ENCODE peak calls at places on chromosomes 1 and 21, in seven cellular contexts. One of them, this sample, is unnamed. For H3K4me1 and H3K9me3, the result is how much of the 10 kb centered on the place peaks cover.

GRCh38 chr21:17343055-17343454 is 169.8 kb upstream of the CXADR start:
- DNase-seq in upper lobe of right lung: no peak
- DNase-seq in ovary: no peak
- DNase-seq in IMR-90: peak
- DNase-seq in CD8-positive, alpha-beta memory T cell: no peak
- DNase-seq in H9: no peak
- DNase-seq in gastrocnemius medialis: no peak
- DNase-seq in this sample: no peak

GRCh38 chr1:178134061-178134460 is 40.2 kb downstream of the RASAL2 start:
- DNase-seq in upper lobe of right lung: no peak
- DNase-seq in ovary: no peak
- DNase-seq in IMR-90: peak
- DNase-seq in CD8-positive, alpha-beta memory T cell: no peak
- DNase-seq in H9: no peak
- DNase-seq in gastrocnemius medialis: no peak
- DNase-seq in this sample: no peak

GRCh38 chr1:204207136-204207616 is 6.6 kb downstream of the GOLT1A start:
- DNase-seq in upper lobe of right lung: peak
- DNase-seq in ovary: peak
- DNase-seq in IMR-90: no peak
- DNase-seq in CD8-positive, alpha-beta memory T cell: peak
- DNase-seq in H9: peak
- DNase-seq in gastrocnemius medialis: peak
- DNase-seq in this sample: peak

GRCh38 chr1:97632075-97632474 is 288.8 kb downstream of the DPYD start:
- DNase-seq in upper lobe of right lung: no peak
- DNase-seq in ovary: no peak
- DNase-seq in IMR-90: peak
- DNase-seq in CD8-positive, alpha-beta memory T cell: no peak
- DNase-seq in H9: no peak
- DNase-seq in gastrocnemius medialis: no peak
- DNase-seq in this sample: no peak

GRCh38 chr21:34311561-34312330 is 52.1 kb upstream of the KCNE2 start:
- DNase-seq in upper lobe of right lung: no peak
- DNase-seq in ovary: no peak
- DNase-seq in IMR-90: no peak
- DNase-seq in CD8-positive, alpha-beta memory T cell: no peak
- DNase-seq in H9: no peak
- DNase-seq in gastrocnemius medialis: peak
- DNase-seq in this sample: no peak

GRCh38 chr1:172670791-172671190 is 11.9 kb downstream of the FASLG start:
- DNase-seq in upper lobe of right lung: no peak
- DNase-seq in ovary: no peak
- DNase-seq in IMR-90: no peak
- DNase-seq in CD8-positive, alpha-beta memory T cell: peak
- DNase-seq in H9: no peak
- DNase-seq in gastrocnemius medialis: no peak
- DNase-seq in this sample: no peak

GRCh38 chr1:240337795-240338194 is 246.1 kb downstream of the FMN2 start:
- DNase-seq in upper lobe of right lung: no peak
- DNase-seq in ovary: no peak
- DNase-seq in IMR-90: peak
- DNase-seq in CD8-positive, alpha-beta memory T cell: no peak
- DNase-seq in H9: no peak
- DNase-seq in gastrocnemius medialis: no peak
- DNase-seq in this sample: no peak

GRCh38 chr1:168636642-168637111 is 60.3 kb downstream of the XCL1 start:
- DNase-seq in upper lobe of right lung: no peak
- DNase-seq in ovary: no peak
- DNase-seq in IMR-90: no peak
- DNase-seq in CD8-positive, alpha-beta memory T cell: no peak
- DNase-seq in H9: no peak
- DNase-seq in gastrocnemius medialis: peak
- DNase-seq in this sample: no peak

GRCh38 chr1:87689487-87689886 is 360.8 kb downstream of the LMO4 start:
- DNase-seq in upper lobe of right lung: no peak
- DNase-seq in ovary: no peak
- DNase-seq in IMR-90: no peak
- DNase-seq in CD8-positive, alpha-beta memory T cell: no peak
- DNase-seq in H9: no peak
- DNase-seq in gastrocnemius medialis: no peak
- DNase-seq in this sample: no peak

GRCh38 chr1:10033359-10033845 is 644 bp downstream of the UBE4B start:
- DNase-seq in upper lobe of right lung: no peak
- DNase-seq in ovary: peak
- DNase-seq in IMR-90: peak
- DNase-seq in CD8-positive, alpha-beta memory T cell: no peak
- DNase-seq in H9: peak
- DNase-seq in gastrocnemius medialis: peak
- DNase-seq in this sample: peak

GRCh38 chr1:44812822-44813543 is 4.7 kb downstream of the BTBD19 start:
- DNase-seq in upper lobe of right lung: peak
- DNase-seq in ovary: peak
- DNase-seq in IMR-90: no peak
- DNase-seq in CD8-positive, alpha-beta memory T cell: no peak
- DNase-seq in H9: peak
- DNase-seq in gastrocnemius medialis: no peak
- DNase-seq in this sample: peak

GRCh38 chr1:234933475-234933874 is 195.2 kb downstream of the TOMM20 start:
- DNase-seq in upper lobe of right lung: no peak
- DNase-seq in ovary: no peak
- DNase-seq in IMR-90: peak
- DNase-seq in CD8-positive, alpha-beta memory T cell: no peak
- DNase-seq in H9: no peak
- DNase-seq in gastrocnemius medialis: peak
- DNase-seq in this sample: no peak

GRCh38 chr1:40756523-40756922 is 27.1 kb upstream of the KCNQ4 start:
- DNase-seq in upper lobe of right lung: no peak
- DNase-seq in ovary: no peak
- DNase-seq in IMR-90: no peak
- DNase-seq in CD8-positive, alpha-beta memory T cell: no peak
- DNase-seq in H9: no peak
- DNase-seq in gastrocnemius medialis: no peak
- DNase-seq in this sample: no peak

GRCh38 chr1:2341706-2342383 is 49.5 kb downstream of the MORN1 start:
- DNase-seq in upper lobe of right lung: no peak
- DNase-seq in ovary: no peak
- DNase-seq in IMR-90: no peak
- DNase-seq in CD8-positive, alpha-beta memory T cell: no peak
- DNase-seq in H9: no peak
- DNase-seq in gastrocnemius medialis: no peak
- DNase-seq in this sample: no peak

GRCh38 chr1:27144920-27145661 is 9.8 kb downstream of the SLC9A1 start:
- DNase-seq in upper lobe of right lung: no peak
- DNase-seq in ovary: no peak
- DNase-seq in IMR-90: peak
- DNase-seq in CD8-positive, alpha-beta memory T cell: no peak
- DNase-seq in H9: no peak
- DNase-seq in gastrocnemius medialis: peak
- DNase-seq in this sample: peak

GRCh38 chr1:43540653-43541071 is 10.0 kb downstream of the PTPRF start:
- DNase-seq in upper lobe of right lung: no peak
- DNase-seq in ovary: peak
- DNase-seq in IMR-90: no peak
- DNase-seq in CD8-positive, alpha-beta memory T cell: no peak
- DNase-seq in H9: no peak
- DNase-seq in gastrocnemius medialis: no peak
- DNase-seq in this sample: no peak

GRCh38 chr1:194045416-194045815 is 859.0 kb upstream of the B3GALT2 start:
- DNase-seq in upper lobe of right lung: no peak
- DNase-seq in ovary: no peak
- DNase-seq in IMR-90: peak
- DNase-seq in CD8-positive, alpha-beta memory T cell: no peak
- DNase-seq in H9: no peak
- DNase-seq in gastrocnemius medialis: no peak
- DNase-seq in this sample: no peak

GRCh38 chr1:46081620-46082019 is 50.8 kb downstream of the PIK3R3 start:
- DNase-seq in upper lobe of right lung: no peak
- DNase-seq in ovary: no peak
- DNase-seq in IMR-90: no peak
- DNase-seq in CD8-positive, alpha-beta memory T cell: no peak
- DNase-seq in H9: no peak
- DNase-seq in gastrocnemius medialis: no peak
- DNase-seq in this sample: no peak

GRCh38 chr1:153985341-153985912 is 712 bp downstream of the RAB13 start:
- DNase-seq in upper lobe of right lung: no peak
- DNase-seq in ovary: peak
- DNase-seq in IMR-90: peak
- DNase-seq in CD8-positive, alpha-beta memory T cell: no peak
- DNase-seq in H9: peak
- DNase-seq in gastrocnemius medialis: peak
- DNase-seq in this sample: peak

GRCh38 chr1:34156739-34157138 is 8.3 kb downstream of the CSMD2 start:
- DNase-seq in upper lobe of right lung: no peak
- DNase-seq in ovary: no peak
- DNase-seq in IMR-90: no peak
- DNase-seq in CD8-positive, alpha-beta memory T cell: no peak
- DNase-seq in H9: peak
- DNase-seq in gastrocnemius medialis: no peak
- DNase-seq in this sample: peak

DNA sequence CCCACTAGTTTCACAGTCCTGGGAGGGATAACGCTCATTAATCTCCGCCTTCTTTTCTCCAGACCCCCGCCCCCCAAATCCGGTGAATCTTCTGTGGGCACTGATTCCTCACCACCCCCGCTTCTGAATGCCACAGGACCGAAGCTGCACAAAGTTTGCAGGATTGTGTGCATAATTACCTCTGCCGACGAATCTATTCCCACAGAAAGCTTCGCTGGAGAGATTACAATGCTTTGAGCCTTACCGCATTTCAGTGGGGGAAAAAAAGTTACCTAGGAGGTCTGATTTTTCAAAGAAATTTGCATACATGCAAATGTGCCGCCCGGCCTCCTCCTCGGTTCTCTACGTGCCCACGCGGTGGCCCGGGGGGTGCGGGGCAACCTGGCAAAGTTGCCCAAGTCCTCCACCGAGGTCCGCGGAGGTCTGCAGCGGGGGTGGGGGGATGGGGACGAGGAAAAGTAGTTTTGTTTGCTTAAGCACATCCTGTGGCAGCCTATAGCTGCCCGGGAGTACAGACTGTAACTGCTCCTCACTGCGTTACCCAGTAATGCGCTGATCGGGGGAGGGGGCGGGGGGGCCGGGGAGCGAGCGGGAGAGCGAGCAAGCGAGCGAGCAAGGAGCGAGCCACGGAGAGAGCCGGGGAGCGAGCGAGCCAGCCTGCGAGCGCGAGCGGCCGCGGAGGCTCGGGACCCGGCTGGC is 575 bp upstream of the NFIA start:
- DNase-seq in upper lobe of right lung: peak
- DNase-seq in ovary: peak
- DNase-seq in IMR-90: peak
- DNase-seq in CD8-positive, alpha-beta memory T cell: peak
- DNase-seq in H9: peak
- DNase-seq in gastrocnemius medialis: peak
- DNase-seq in this sample: peak
- H3K4me1 ChIP-seq in upper lobe of right lung: under half
- H3K4me1 ChIP-seq in ovary: under half
- H3K4me1 ChIP-seq in IMR-90: under half
- H3K4me1 ChIP-seq in CD8-positive, alpha-beta memory T cell: under half
- H3K4me1 ChIP-seq in H9: under half
- H3K4me1 ChIP-seq in gastrocnemius medialis: half or more
- H3K4me1 ChIP-seq in this sample: under half

GRCh38 chr1:15046487-15047165 is 106.9 kb upstream of the TMEM51 start:
- DNase-seq in upper lobe of right lung: peak
- DNase-seq in ovary: peak
- DNase-seq in IMR-90: peak
- DNase-seq in CD8-positive, alpha-beta memory T cell: no peak
- DNase-seq in H9: peak
- DNase-seq in gastrocnemius medialis: peak
- DNase-seq in this sample: peak
- H3K9me3 ChIP-seq in upper lobe of right lung: under half
- H3K9me3 ChIP-seq in ovary: under half
- H3K9me3 ChIP-seq in IMR-90: under half
- H3K9me3 ChIP-seq in CD8-positive, alpha-beta memory T cell: under half
- H3K9me3 ChIP-seq in H9: under half
- H3K9me3 ChIP-seq in gastrocnemius medialis: under half
- H3K9me3 ChIP-seq in this sample: under half

DNA sequence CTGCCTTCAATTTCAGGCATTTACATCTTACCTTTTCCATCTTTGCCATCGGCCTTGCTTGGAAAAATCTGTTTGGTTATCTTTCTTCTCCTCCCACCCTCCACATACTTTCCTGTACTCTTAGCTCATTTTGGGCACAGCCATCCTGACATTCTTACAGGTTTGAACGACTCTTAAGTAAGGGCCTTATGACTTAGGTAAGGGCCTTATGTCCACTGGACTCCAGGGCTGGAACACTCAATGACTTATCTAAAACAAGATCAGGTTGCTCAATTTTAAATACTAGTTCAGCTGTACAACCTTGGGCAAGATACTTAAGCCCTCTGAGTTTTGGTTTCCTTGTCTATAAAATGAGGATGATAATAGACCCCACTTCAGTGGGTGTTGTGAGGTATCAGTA is 40.9 kb downstream of the C1orf21 start:
- DNase-seq in upper lobe of right lung: no peak
- DNase-seq in ovary: no peak
- DNase-seq in IMR-90: no peak
- DNase-seq in CD8-positive, alpha-beta memory T cell: no peak
- DNase-seq in H9: no peak
- DNase-seq in gastrocnemius medialis: no peak
- DNase-seq in this sample: no peak
- H3K4me1 ChIP-seq in upper lobe of right lung: under half
- H3K4me1 ChIP-seq in ovary: under half
- H3K4me1 ChIP-seq in IMR-90: under half
- H3K4me1 ChIP-seq in CD8-positive, alpha-beta memory T cell: under half
- H3K4me1 ChIP-seq in H9: under half
- H3K4me1 ChIP-seq in gastrocnemius medialis: under half
- H3K4me1 ChIP-seq in this sample: under half

GRCh38 chr1:152166966-152167365 is 7.9 kb upstream of the RPTN start:
- DNase-seq in upper lobe of right lung: no peak
- DNase-seq in ovary: no peak
- DNase-seq in IMR-90: no peak
- DNase-seq in CD8-positive, alpha-beta memory T cell: no peak
- DNase-seq in H9: no peak
- DNase-seq in gastrocnemius medialis: no peak
- DNase-seq in this sample: no peak

GRCh38 chr1:152169356-152170025 is 10.5 kb upstream of the RPTN start:
- DNase-seq in upper lobe of right lung: no peak
- DNase-seq in ovary: no peak
- DNase-seq in IMR-90: no peak
- DNase-seq in CD8-positive, alpha-beta memory T cell: no peak
- DNase-seq in H9: no peak
- DNase-seq in gastrocnemius medialis: no peak
- DNase-seq in this sample: no peak

GRCh38 chr1:152167835-152168534 is 9.0 kb upstream of the RPTN start:
- DNase-seq in upper lobe of right lung: no peak
- DNase-seq in ovary: no peak
- DNase-seq in IMR-90: peak
- DNase-seq in CD8-positive, alpha-beta memory T cell: no peak
- DNase-seq in H9: no peak
- DNase-seq in gastrocnemius medialis: no peak
- DNase-seq in this sample: no peak

GRCh38 chr1:152170287-152170933 is 11.4 kb upstream of the RPTN start:
- DNase-seq in upper lobe of right lung: no peak
- DNase-seq in ovary: no peak
- DNase-seq in IMR-90: no peak
- DNase-seq in CD8-positive, alpha-beta memory T cell: no peak
- DNase-seq in H9: no peak
- DNase-seq in gastrocnemius medialis: no peak
- DNase-seq in this sample: no peak

DNA sequence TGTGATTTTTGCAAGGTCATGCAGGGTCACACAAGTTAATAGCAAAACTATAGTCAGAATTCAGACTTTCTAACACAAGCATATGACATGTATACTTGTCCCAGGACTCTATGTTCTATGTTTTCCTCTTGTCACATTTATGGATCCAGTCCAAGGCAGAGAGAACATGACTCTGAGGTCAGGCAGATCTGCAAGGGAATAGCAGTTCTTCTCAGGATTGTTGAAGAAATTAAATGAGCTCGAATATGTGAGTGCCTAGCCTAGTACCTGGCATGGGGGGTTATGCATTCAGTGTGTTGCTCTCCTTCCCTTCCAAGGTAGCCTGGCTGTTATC is 9.5 kb upstream of the RPTN start:
- DNase-seq in upper lobe of right lung: no peak
- DNase-seq in ovary: no peak
- DNase-seq in IMR-90: no peak
- DNase-seq in CD8-positive, alpha-beta memory T cell: no peak
- DNase-seq in H9: no peak
- DNase-seq in gastrocnemius medialis: no peak
- DNase-seq in this sample: no peak
- H3K9me3 ChIP-seq in upper lobe of right lung: under half
- H3K9me3 ChIP-seq in ovary: under half
- H3K9me3 ChIP-seq in IMR-90: under half
- H3K9me3 ChIP-seq in CD8-positive, alpha-beta memory T cell: under half
- H3K9me3 ChIP-seq in H9: half or more
- H3K9me3 ChIP-seq in gastrocnemius medialis: under half
- H3K9me3 ChIP-seq in this sample: under half